ENCODE peak calls at places on chromosomes 7 and 10, in four cellular contexts. J is GM12878, X is HepG2, Z is K562. V is an unnamed sample.
A peak's percentile ranks its signal among the peaks of the same experiment; 100 is the strongest.

GRCh38 chr7:108020585-108020984 is 17.6 kb upstream of the LAMB1 start:
- DNase-seq in J (no peak), X (no peak), Z (no peak), V (no peak)

GRCh38 chr10:94963901-94964300 is 25.4 kb downstream of the CYP2C9 start:
- DNase-seq in J (no peak), Z (no peak), X (peak; percentile 45), V (peak; percentile 52)

GRCh38 chr10:21675157-21675796 is 141.2 kb downstream of the MLLT10 start:
- DNase-seq in Z (peak; percentile 43), J (no peak), X (peak; percentile 64), V (peak; percentile 47)

GRCh38 chr7:84633-85020 is 107.7 kb upstream of the FAM20C start:
- DNase-seq in J (no peak), Z (no peak), X (no peak), V (no peak)

GRCh38 chr10:20185116-20185515 is 368.9 kb downstream of the PLXDC2 start:
- DNase-seq in J (no peak), Z (no peak), X (no peak), V (no peak)

GRCh38 chr10:14673189-14673947 is 101.3 kb downstream of the FAM107B start:
- DNase-seq in Z (no peak), X (no peak), J (no peak), V (no peak)

GRCh38 chr7:94540428-94540827 is 30.8 kb downstream of the CASD1 start:
- DNase-seq in J (no peak), X (no peak), Z (no peak), V (no peak)

GRCh38 chr7:82625377-82625776 is 181.8 kb upstream of the CACNA2D1 start:
- DNase-seq in Z (no peak), X (no peak), J (no peak), V (no peak)

GRCh38 chr10:68516766-68517165 is 10.6 kb downstream of the SLC25A16 start:
- DNase-seq in Z (no peak), J (no peak), X (no peak), V (no peak)

GRCh38 chr7:36895112-36895511 is 170.8 kb upstream of the AOAH start:
- DNase-seq in Z (no peak), X (no peak), J (no peak), V (no peak)

GRCh38 chr10:114753126-114753525 is 68.5 kb upstream of the FHIP2A start:
- DNase-seq in X (no peak), J (no peak), Z (no peak), V (no peak)

GRCh38 chr7:30193333-30193943 is 58.7 kb downstream of the MTURN start:
- DNase-seq in Z (no peak), J (no peak), X (no peak), V (no peak)

GRCh38 chr7:12062062-12062461 is 149.0 kb upstream of the TMEM106B start:
- DNase-seq in Z (no peak), X (no peak), J (no peak), V (peak; percentile 6)

GRCh38 chr10:76411719-76412435 is 980.5 kb downstream of the LRMDA start:
- DNase-seq in X (no peak), J (no peak), Z (no peak), V (no peak)

GRCh38 chr7:30800785-30801252 is 29.6 kb downstream of the MINDY4 start:
- DNase-seq in J (peak; percentile 21), X (peak; percentile 34), Z (peak; percentile 62), V (peak; percentile 72)

GRCh38 chr7:122518488-122518887 is 180.4 kb downstream of the RNF133 start:
- DNase-seq in Z (no peak), X (no peak), J (no peak), V (no peak)

GRCh38 chr10:58856508-58857240 is 319.8 kb upstream of the PHYHIPL start:
- DNase-seq in J (no peak), Z (no peak), X (peak; percentile 84), V (no peak)

GRCh38 chr7:84364708-84365107 is 170.1 kb upstream of the SEMA3A start:
- DNase-seq in X (no peak), J (no peak), Z (no peak), V (no peak)

GRCh38 chr10:113552014-113552413 is 839 bp upstream of the HABP2 start:
- DNase-seq in Z (no peak), X (no peak), J (no peak), V (no peak)

GRCh38 chr10:32169556-32169955 is 113.3 kb upstream of the KIF5B start:
- DNase-seq in J (no peak), X (no peak), Z (no peak), V (no peak)

GRCh38 chr7:66283003-66283920 is 78.1 kb downstream of the TPST1 start:
- DNase-seq in Z (no peak), J (no peak), X (no peak), V (no peak)

GRCh38 chr7:7529328-7529727 is 6.3 kb downstream of the COL28A1 start:
- DNase-seq in J (no peak), X (no peak), Z (no peak), V (no peak)

GRCh38 chr10:74058658-74059057 is 60.7 kb downstream of the VCL start:
- DNase-seq in J (no peak), Z (no peak), X (peak; percentile 37), V (no peak)

GRCh38 chr10:46236941-46237681 is 49.7 kb upstream of the ANTXRL start:
- DNase-seq in X (no peak), J (no peak), Z (no peak), V (no peak)
- TF ChIP-seq TARDBP in X (no peak), J (no peak), Z (no peak), V (no peak)

DNA sequence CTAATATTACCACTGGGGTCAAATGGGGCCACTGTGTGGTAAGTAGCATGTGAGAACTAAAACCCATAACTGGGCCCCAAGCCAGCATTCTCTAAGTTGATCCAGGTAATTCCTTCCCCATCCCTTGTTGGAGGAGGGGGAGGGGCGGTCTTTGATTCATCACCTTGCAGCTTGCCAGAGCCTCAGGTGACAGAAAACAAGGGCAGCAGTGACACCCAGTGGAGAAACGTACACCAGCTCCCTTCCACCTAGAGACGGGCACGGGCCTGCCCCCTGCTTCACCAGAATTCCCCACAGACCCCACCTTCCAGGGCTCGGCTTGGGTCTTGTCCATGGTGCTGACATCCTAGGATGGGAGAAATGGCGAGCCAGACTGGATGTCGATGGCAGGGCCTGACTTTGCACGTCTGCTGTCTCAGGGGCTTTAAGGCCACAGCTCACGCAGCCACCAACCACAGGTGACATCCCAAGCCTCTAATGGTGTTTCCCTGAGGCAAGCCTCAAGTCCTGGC is 102.0 kb downstream of the STRA8 start:
- DNase-seq in J (peak; percentile 20), Z (peak; percentile 73), X (peak; percentile 80), V (peak; percentile 83)
- TF ChIP-seq BHLHE40 in J (peak; percentile 63), Z (no peak), X (peak; percentile 64), V (no peak)

DNA sequence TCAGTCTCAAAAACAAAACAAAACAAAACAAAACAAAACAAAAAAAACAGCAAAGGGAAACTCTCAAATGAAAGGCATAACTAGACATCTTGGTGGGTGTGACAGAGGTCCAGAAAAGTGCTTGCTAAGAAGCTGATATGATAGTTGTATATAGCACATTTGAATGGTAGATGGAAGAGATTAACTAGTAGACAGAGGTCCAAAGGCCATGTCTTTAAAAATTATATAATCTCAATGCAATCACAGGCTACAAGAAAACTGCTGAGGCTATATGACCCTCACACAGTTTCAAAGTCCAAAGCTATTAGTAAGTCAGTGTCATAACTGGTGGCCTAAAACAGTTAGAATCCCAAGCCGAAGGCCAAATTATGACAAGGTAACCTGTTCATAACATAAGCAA is 15.6 kb upstream of the CUBN start:
- DNase-seq in X (peak; percentile 29), J (no peak), Z (no peak), V (no peak)
- TF ChIP-seq TARDBP in X (no peak), J (no peak), Z (no peak), V (no peak)

GRCh38 chr10:110040767-110041478 is 33.1 kb downstream of the ADD3 start:
- DNase-seq in Z (no peak), X (no peak), J (no peak), V (no peak)
- TF ChIP-seq BHLHE40 in Z (no peak), X (no peak), J (no peak), V (no peak)

DNA sequence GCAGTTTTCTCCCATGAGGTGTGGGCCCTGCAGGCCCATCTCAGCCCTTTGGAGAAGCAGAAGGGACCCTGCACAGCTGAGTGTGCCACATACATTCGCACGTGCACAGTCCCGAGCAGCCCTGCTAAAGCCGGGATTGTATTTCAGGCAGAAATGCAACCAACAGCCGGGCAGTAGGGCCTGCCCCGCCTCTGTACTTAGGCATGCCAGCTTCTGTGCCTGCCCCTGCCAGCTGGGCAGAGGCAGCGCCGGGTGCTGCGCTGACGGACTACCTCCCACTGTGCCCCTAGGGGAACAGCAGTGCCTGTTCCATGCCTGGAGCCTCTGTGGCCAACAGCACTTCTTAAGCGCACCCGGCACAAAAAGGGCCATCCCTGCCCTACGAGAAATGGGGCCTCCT is 170.3 kb downstream of the NEURL1 start:
- DNase-seq in J (no peak), X (no peak), Z (no peak), V (no peak)
- TF ChIP-seq TARDBP in J (no peak), X (no peak), Z (no peak), V (no peak)

GRCh38 chr7:28708458-28708951 is 249.6 kb downstream of the TRIL start:
- DNase-seq in Z (no peak), J (no peak), X (no peak), V (peak; percentile 51)
- TF ChIP-seq BHLHE40 in Z (no peak), J (no peak), X (no peak), V (no peak)

GRCh38 chr7:35546691-35547090 is 148.2 kb downstream of the HERPUD2 start:
- DNase-seq in J (no peak), X (no peak), Z (no peak), V (no peak)
- TF ChIP-seq TARDBP in J (no peak), X (no peak), Z (no peak), V (no peak)

V was measured in HEK293T.